ENCODE peak calls at places on chromosome 17, in eight cellular contexts. H is PC-9; D is MM.1S; X is right cardiac atrium; G is gastrocnemius medialis; O is CD8-positive, alpha-beta T cell; L is AG04450; M is pancreas. T is an unnamed sample. For H3K27me3, the result is how much of the 10 kb centered on the place peaks cover.

GRCh38 chr17:11986179-11986938 is 10.9 kb downstream of the ZNF18 start:
- DNase-seq in H (no peak), D (no peak), X (peak), G (peak), O (no peak), L (no peak), M (no peak), T (no peak)

GRCh38 chr17:75516619-75517276 is 420 bp downstream of the TSEN54 start:
- DNase-seq in H (no peak), D (peak), X (peak), G (no peak), O (peak), L (no peak), M (peak), T (peak)

GRCh38 chr17:43085489-43085888 is 39.7 kb downstream of the BRCA1 start:
- DNase-seq in H (no peak), D (no peak), X (no peak), G (no peak), O (no peak), L (no peak), M (no peak), T (peak)

GRCh38 chr17:57406131-57406980 is 150.0 kb downstream of the MSI2 start:
- DNase-seq in H (no peak), D (no peak), X (peak), G (no peak), O (no peak), L (no peak), M (no peak), T (peak)

GRCh38 chr17:15482476-15482875 is 15.1 kb upstream of the CDRT4 start:
- DNase-seq in H (no peak), D (no peak), X (no peak), G (peak), O (no peak), L (no peak), M (no peak), T (no peak)

GRCh38 chr17:30913955-30914354 is 7.8 kb upstream of the ADAP2 start:
- DNase-seq in H (no peak), D (no peak), X (no peak), G (no peak), O (no peak), L (no peak), M (no peak), T (no peak)

GRCh38 chr17:54835015-54835414 is 65.6 kb upstream of the TOM1L1 start:
- DNase-seq in H (no peak), D (no peak), X (no peak), G (no peak), O (no peak), L (no peak), M (no peak), T (no peak)

GRCh38 chr17:27558341-27558740 is 72.6 kb upstream of the LGALS9 start:
- DNase-seq in H (no peak), D (no peak), X (no peak), G (no peak), O (no peak), L (no peak), M (peak), T (no peak)

GRCh38 chr17:1762233-1762905 is 509 bp downstream of the SERPINF1 start:
- DNase-seq in H (no peak), D (no peak), X (peak), G (peak), O (no peak), L (peak), M (no peak), T (peak)

GRCh38 chr17:81648013-81648706 is 8.2 kb downstream of the PDE6G start:
- DNase-seq in H (no peak), D (no peak), X (no peak), G (no peak), O (no peak), L (no peak), M (no peak), T (no peak)

GRCh38 chr17:1686086-1686485 is 1.4 kb upstream of the PRPF8 start:
- DNase-seq in H (peak), D (no peak), X (no peak), G (no peak), O (no peak), L (no peak), M (no peak), T (no peak)

GRCh38 chr17:54951286-54951685 is 17.2 kb downstream of the COX11 start:
- DNase-seq in H (no peak), D (no peak), X (no peak), G (no peak), O (no peak), L (no peak), M (no peak), T (no peak)

GRCh38 chr17:2925011-2925410 is 128.8 kb downstream of the RAP1GAP2 start:
- DNase-seq in H (no peak), D (no peak), X (no peak), G (no peak), O (no peak), L (no peak), M (no peak), T (no peak)

GRCh38 chr17:40901981-40902862 is 17.2 kb upstream of the KRT20 start:
- DNase-seq in H (peak), D (no peak), X (no peak), G (no peak), O (no peak), L (no peak), M (no peak), T (no peak)

GRCh38 chr17:35252646-35253045 is 9.8 kb downstream of the SLFN5 start:
- DNase-seq in H (no peak), D (no peak), X (no peak), G (no peak), O (no peak), L (no peak), M (no peak), T (no peak)

GRCh38 chr17:42784811-42785592 is 4.6 kb downstream of the WNK4 start:
- DNase-seq in H (no peak), D (no peak), X (peak), G (no peak), O (no peak), L (no peak), M (no peak), T (no peak)

GRCh38 chr17:76997981-76998531 is 129.9 kb downstream of the MGAT5B start:
- DNase-seq in H (no peak), D (peak), X (no peak), G (no peak), O (peak), L (no peak), M (no peak), T (no peak)

GRCh38 chr17:41959336-41960095 is 7.1 kb upstream of the CNP start:
- DNase-seq in H (peak), D (peak), X (no peak), G (no peak), O (no peak), L (peak), M (no peak), T (peak)

GRCh38 chr17:16521070-16521727 is 29.2 kb upstream of the LRRC75A start:
- DNase-seq in H (peak), D (peak), X (peak), G (peak), O (peak), L (peak), M (peak), T (peak)

GRCh38 chr17:75750661-75751423 is 14.2 kb downstream of the GALK1 start:
- DNase-seq in H (no peak), D (no peak), X (no peak), G (no peak), O (no peak), L (no peak), M (peak), T (no peak)

GRCh38 chr17:64232466-64233262 is 30.4 kb downstream of the TEX2 start:
- DNase-seq in H (no peak), D (no peak), X (no peak), G (no peak), O (no peak), L (no peak), M (no peak), T (no peak)

GRCh38 chr17:19024101-19025078 is 19.8 kb upstream of the FAM83G start:
- DNase-seq in H (no peak), D (no peak), X (peak), G (no peak), O (no peak), L (no peak), M (peak), T (no peak)

GRCh38 chr17:64533784-64534183 is 27.0 kb downstream of the CEP95 start:
- DNase-seq in H (no peak), D (no peak), X (no peak), G (no peak), O (no peak), L (no peak), M (no peak), T (no peak)

GRCh38 chr17:50842506-50843149 is 7.2 kb downstream of the WFIKKN2 start:
- DNase-seq in H (peak), D (no peak), X (no peak), G (no peak), O (no peak), L (no peak), M (no peak), T (no peak)

GRCh38 chr17:67047382-67047781 is 3.0 kb downstream of the CACNG1 start:
- DNase-seq in H (no peak), D (no peak), X (no peak), G (no peak), O (no peak), L (no peak), M (no peak), T (no peak)

GRCh38 chr17:1109606-1110523 is 69.9 kb downstream of the ABR start:
- DNase-seq in H (peak), D (peak), X (peak), G (no peak), O (peak), L (no peak), M (no peak), T (no peak)

GRCh38 chr17:76582660-76583059 is 3.0 kb downstream of the ST6GALNAC2 start:
- DNase-seq in H (no peak), D (no peak), X (no peak), G (no peak), O (no peak), L (no peak), M (no peak), T (no peak)

GRCh38 chr17:31721291-31722025 is 137.6 kb downstream of the COPRS start:
- DNase-seq in H (no peak), D (no peak), X (no peak), G (no peak), O (no peak), L (no peak), M (no peak), T (no peak)

GRCh38 chr17:64683791-64684190 is 21.7 kb upstream of the SMURF2 start:
- DNase-seq in H (no peak), D (no peak), X (no peak), G (no peak), O (no peak), L (no peak), M (no peak), T (no peak)

GRCh38 chr17:62696726-62697490 is 69.4 kb downstream of the MRC2 start:
- DNase-seq in H (no peak), D (no peak), X (peak), G (no peak), O (no peak), L (no peak), M (no peak), T (no peak)

GRCh38 chr17:43719578-43719977 is 39.0 kb downstream of the SOST start:
- DNase-seq in H (no peak), D (no peak), X (no peak), G (no peak), O (no peak), L (no peak), M (no peak), T (no peak)

GRCh38 chr17:83194189-83194565 is 114.8 kb downstream of the METRNL start:
- DNase-seq in H (no peak), D (no peak), X (peak), G (no peak), O (no peak), L (no peak), M (no peak), T (no peak)

GRCh38 chr17:63134867-63135266 is 168.8 kb downstream of the TANC2 start:
- DNase-seq in H (no peak), D (no peak), X (no peak), G (no peak), O (no peak), L (no peak), M (no peak), T (no peak)

GRCh38 chr17:61294777-61295176 is 104.9 kb upstream of the TBX2 start:
- DNase-seq in H (no peak), D (no peak), X (no peak), G (no peak), O (no peak), L (no peak), M (no peak), T (no peak)

DNA sequence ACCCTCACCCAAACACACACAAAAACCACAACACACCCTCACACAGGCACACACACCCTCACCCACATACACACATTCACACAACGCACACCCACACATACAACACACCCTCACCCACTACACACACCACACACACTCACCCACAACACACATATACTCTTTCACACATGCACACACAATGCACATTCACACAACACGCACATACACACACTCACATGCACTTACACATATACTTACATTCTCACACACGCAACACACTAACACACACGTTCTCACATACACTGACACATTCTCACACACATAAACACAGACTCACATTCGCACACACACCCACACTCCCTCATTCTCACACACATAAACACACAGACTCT is 3.8 kb downstream of the ASGR1 start:
- DNase-seq in H (no peak), D (no peak), X (no peak), G (no peak), O (no peak), L (no peak), M (no peak), T (no peak)
- H3K27me3 ChIP-seq in H (under half), D (half or more), X (under half), G (under half), O (under half), L (under half), M (under half), T (under half)

DNA sequence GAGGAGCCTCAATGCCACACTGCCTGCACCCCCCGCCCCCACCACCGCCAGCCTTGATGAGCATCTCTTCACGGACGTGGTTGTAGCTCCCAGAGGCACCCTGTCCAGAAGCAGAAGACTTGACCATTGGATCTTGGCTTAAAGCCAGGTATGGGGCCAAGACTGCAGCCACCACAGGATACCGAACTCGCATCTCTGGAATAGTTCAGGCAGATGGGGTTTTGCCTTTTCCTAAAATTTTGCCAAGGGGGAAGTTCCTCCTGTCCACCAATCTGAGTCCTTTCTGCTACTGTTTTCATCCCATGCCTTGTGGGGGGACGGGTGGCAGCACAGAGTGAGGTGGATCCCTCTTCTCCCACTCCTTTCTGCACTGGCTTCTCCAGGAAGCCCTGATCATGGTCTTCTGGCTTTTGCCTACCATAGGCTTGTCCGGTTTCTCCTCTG is 939 bp downstream of the CORO6 start:
- DNase-seq in H (no peak), D (no peak), X (no peak), G (no peak), O (no peak), L (no peak), M (no peak), T (no peak)
- H3K27me3 ChIP-seq in H (under half), D (under half), X (under half), G (under half), O (under half), L (under half), M (under half), T (under half)

GRCh38 chr17:9009096-9009495 is 12.2 kb upstream of the NTN1 start:
- DNase-seq in H (no peak), D (no peak), X (no peak), G (no peak), O (no peak), L (no peak), M (no peak), T (no peak)

GRCh38 chr17:9009737-9010136 is 11.6 kb upstream of the NTN1 start:
- DNase-seq in H (no peak), D (no peak), X (no peak), G (no peak), O (no peak), L (no peak), M (no peak), T (peak)

GRCh38 chr17:9006175-9006767 is 15.0 kb upstream of the NTN1 start:
- DNase-seq in H (no peak), D (no peak), X (no peak), G (no peak), O (no peak), L (no peak), M (no peak), T (no peak)

GRCh38 chr17:9004961-9005285 is 16.4 kb upstream of the NTN1 start:
- DNase-seq in H (no peak), D (no peak), X (no peak), G (no peak), O (no peak), L (no peak), M (no peak), T (no peak)

DNA sequence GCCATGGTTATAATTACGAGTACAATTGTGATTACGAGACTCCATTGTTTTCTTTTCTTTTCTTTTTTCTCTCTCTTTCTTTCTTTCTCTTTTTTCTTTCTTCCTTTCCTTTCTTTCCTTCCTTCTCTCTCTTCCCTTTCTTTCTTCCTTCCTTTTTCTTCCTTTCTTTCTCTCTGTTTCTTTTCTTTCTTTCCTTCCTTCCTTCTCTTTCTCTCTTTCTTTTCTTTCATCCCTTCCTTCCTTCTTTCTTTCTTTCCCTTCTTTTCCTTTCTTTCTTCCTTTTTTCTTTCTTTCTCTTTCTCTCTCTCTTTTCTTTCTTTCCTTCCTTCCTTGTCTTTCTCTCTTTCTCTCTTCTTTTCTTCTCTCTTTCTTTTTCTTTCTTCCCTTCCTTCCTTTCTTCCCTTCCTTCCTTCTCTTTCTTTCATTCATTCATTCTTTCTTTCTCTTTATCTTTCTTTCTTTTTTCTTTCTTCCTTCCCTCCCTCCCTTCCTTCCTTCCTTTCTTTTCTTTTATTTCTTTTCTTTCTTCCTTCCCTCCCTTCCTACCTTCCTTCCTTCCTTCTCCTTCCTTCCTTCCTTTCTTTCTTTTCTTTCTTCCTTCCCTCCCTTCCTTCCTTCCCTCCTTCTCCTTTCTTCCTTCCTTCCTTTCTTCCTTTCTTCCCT is 14.1 kb upstream of the NTN1 start:
- DNase-seq in H (no peak), D (no peak), X (no peak), G (no peak), O (no peak), L (no peak), M (no peak), T (no peak)
- H3K27me3 ChIP-seq in H (under half), D (half or more), X (under half), G (under half), O (under half), L (under half), M (under half), T (half or more)

DNA sequence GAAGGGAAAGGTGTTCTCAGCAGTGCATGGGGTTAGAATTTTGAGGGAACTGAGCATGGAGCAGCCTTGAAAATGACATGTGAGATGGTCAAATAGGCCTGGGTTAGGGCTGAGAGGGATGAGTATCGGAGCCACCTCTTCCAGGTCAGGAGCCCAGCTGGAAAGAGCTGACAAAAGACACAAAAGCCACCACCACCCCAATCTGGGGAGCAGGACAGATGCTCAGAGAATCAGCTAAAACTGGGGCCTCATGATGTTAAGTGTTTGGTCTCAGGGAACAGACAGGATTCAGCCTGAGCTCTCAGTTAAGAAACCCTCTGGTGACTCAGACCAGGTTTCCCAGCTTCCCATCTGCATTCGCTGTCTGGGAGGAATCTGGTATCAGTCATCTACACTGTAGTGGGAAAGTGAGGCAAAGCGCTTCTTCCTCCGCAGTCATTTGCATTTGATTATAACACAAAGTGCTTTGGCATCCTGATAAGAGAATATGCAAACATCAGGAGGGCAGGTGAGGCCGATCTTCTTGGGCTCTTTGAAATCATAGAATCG is 2.6 kb downstream of the WNT9B start:
- DNase-seq in H (no peak), D (no peak), X (no peak), G (no peak), O (no peak), L (no peak), M (no peak), T (peak)
- H3K27me3 ChIP-seq in H (under half), D (under half), X (under half), G (under half), O (under half), L (under half), M (under half), T (under half)

GRCh38 chr17:48553837-48554236 is 8.9 kb upstream of the HOXB2 start:
- DNase-seq in H (no peak), D (no peak), X (no peak), G (no peak), O (no peak), L (no peak), M (no peak), T (no peak)
- H3K27me3 ChIP-seq in H (under half), D (under half), X (under half), G (under half), O (under half), L (under half), M (under half), T (half or more)

GRCh38 chr17:45750779-45751440 is 33.2 kb upstream of the CRHR1 start:
- DNase-seq in H (no peak), D (no peak), X (no peak), G (no peak), O (no peak), L (no peak), M (no peak), T (no peak)
- H3K27me3 ChIP-seq in H (half or more), D (half or more), X (under half), G (under half), O (under half), L (under half), M (under half), T (under half)